ENCODE peak calls at places on chromosomes 13 and 19, in nine cellular contexts. X is ovary, K is prostate gland, H is HCT116, I is heart left ventricle, J is spleen, Y is testis, A is transverse colon, M is sigmoid colon. V is an unnamed sample.

GRCh38 chr13:49020940-49021548 is 45.3 kb downstream of the FNDC3A start:
- DNase-seq in X (no peak), K (no peak), Y (no peak), A (no peak), M (no peak), J (no peak), H (no peak), I (no peak), V (no peak)

GRCh38 chr13:30466358-30466714 is 600 bp upstream of the HMGB1 start:
- DNase-seq in X (no peak), A (no peak), K (no peak), H (no peak), I (no peak), Y (no peak), J (no peak), M (no peak), V (no peak)

GRCh38 chr19:41297628-41298326 is 12.2 kb upstream of the CCDC97 start:
- DNase-seq in J (peak; percentile 82), A (peak; percentile 71), M (peak; percentile 63), Y (no peak), K (no peak), X (no peak), H (no peak), I (no peak), V (no peak)

GRCh38 chr13:25300861-25301346 is 521 bp upstream of the NUP58 start:
- DNase-seq in K (peak; percentile 10), Y (peak; percentile 43), I (peak; percentile 33), H (no peak), X (peak; percentile 34), A (peak; percentile 16), M (peak; percentile 71), J (peak; percentile 91), V (no peak)

GRCh38 chr19:411723-412355 is 2.9 kb upstream of the C2CD4C start:
- DNase-seq in X (no peak), K (no peak), M (no peak), J (peak; percentile 49), A (no peak), H (no peak), I (peak; percentile 14), Y (no peak), V (peak; percentile 3)

GRCh38 chr13:106104281-106104901 is 431.1 kb downstream of the EFNB2 start:
- DNase-seq in X (no peak), H (peak; percentile 78), I (no peak), Y (no peak), J (no peak), M (no peak), A (no peak), K (no peak), V (no peak)

GRCh38 chr19:17497149-17497798 is 14.2 kb upstream of the PGLS start:
- DNase-seq in I (no peak), K (no peak), A (no peak), H (no peak), Y (no peak), M (no peak), J (peak; percentile 75), X (no peak), V (no peak)

GRCh38 chr19:24048261-24048660 is 38.7 kb upstream of the ZNF254 start:
- DNase-seq in H (no peak), X (no peak), Y (no peak), A (no peak), I (no peak), J (no peak), K (no peak), M (no peak), V (no peak)

GRCh38 chr19:35153701-35154534 is 617 bp upstream of the FXYD5 start:
- DNase-seq in I (peak; percentile 40), A (peak; percentile 56), J (peak; percentile 91), K (no peak), M (peak; percentile 71), H (no peak), Y (no peak), X (no peak), V (peak; percentile 41)

GRCh38 chr13:95644611-95645052 is at the start of gene DZIP1:
- DNase-seq in K (peak; percentile 17), A (peak; percentile 65), X (peak; percentile 89), J (peak; percentile 77), M (peak; percentile 94), Y (peak; percentile 83), H (no peak), I (peak; percentile 84), V (peak; percentile 79)

GRCh38 chr19:17078920-17079709 is 3.5 kb downstream of the MYO9B start:
- DNase-seq in Y (peak; percentile 87), X (no peak), A (no peak), I (no peak), H (no peak), K (no peak), M (no peak), J (no peak), V (peak; percentile 30)

DNA sequence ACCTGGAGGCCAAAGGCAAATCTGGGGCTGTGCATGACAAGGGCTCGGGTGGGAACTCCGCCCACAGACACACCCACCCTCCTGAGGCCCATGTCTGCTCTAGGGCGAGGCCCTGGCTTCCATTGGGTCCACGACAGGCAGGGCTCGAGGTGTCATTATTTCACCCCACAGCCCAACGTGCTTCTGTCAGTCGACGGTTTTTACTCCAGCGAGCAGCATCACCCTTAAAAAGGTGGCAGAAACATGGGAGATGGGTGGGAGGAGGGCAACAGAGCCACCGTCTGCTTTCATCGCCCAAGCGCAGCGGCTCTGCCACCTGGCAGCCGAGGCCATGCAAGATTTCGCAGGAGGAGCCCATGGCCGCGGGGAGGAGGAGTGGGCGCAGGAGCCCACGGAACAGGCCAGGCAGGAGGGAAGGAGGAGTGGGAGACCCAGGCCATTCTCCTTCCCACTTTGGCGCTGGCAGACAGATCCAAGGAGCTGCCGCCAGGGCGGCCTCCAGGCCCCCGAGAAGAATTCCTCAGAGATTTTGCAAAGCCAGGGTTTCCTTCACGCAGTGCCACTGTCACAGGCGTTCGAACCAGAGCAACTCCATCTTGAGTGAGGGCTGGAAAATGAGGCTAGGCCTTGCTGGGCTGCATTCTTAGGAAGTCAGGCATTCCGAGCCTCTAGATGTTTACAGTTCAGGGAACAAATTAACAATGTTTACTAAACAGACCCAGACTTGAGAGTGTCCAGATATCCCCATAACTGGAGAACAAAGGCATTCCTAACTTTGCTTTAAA is 49.3 kb upstream of the TUBGCP3 start:
- DNase-seq in A (no peak), Y (no peak), X (no peak), M (no peak), K (no peak), J (peak; percentile 61), H (no peak), I (no peak), V (no peak)
- TF ChIP-seq POLR2A in A (no peak), Y (no peak), X (no peak), M (no peak), K (no peak), J (no peak), H (no peak), I (no peak), V (no peak)

DNA sequence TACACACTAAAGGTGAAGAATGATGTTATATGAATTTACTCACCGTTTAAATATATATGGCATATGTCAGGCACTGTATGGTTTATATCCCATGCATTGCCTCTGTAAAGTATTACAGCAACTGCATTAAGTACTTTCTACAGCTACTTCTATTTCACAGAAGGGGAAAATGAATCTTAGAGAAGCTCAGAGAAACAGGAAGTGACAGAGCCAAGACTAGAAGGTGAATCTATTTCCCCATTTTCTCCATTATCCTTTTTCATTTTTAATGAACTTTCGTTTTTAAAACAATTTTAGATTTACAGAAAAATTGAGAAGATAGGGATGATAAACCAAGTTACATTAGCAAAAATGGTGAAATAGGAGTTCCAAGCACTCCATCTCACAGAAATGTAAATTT is 863.3 kb downstream of the UQCRFS1 start:
- DNase-seq in M (no peak), I (no peak), J (no peak), X (no peak), Y (no peak), H (no peak), A (no peak), K (no peak), V (no peak)
- H3K9me3 ChIP-seq in M (no peaks in the 10 kb centered on the region), I (peaks cover 6% of the 10 kb centered on the region), J (peaks cover 15% of the 10 kb centered on the region), X (no peaks in the 10 kb centered on the region), Y (no peaks in the 10 kb centered on the region), H (no peaks in the 10 kb centered on the region), A (no peaks in the 10 kb centered on the region), K (no peaks in the 10 kb centered on the region), V (no peaks in the 10 kb centered on the region)

DNA sequence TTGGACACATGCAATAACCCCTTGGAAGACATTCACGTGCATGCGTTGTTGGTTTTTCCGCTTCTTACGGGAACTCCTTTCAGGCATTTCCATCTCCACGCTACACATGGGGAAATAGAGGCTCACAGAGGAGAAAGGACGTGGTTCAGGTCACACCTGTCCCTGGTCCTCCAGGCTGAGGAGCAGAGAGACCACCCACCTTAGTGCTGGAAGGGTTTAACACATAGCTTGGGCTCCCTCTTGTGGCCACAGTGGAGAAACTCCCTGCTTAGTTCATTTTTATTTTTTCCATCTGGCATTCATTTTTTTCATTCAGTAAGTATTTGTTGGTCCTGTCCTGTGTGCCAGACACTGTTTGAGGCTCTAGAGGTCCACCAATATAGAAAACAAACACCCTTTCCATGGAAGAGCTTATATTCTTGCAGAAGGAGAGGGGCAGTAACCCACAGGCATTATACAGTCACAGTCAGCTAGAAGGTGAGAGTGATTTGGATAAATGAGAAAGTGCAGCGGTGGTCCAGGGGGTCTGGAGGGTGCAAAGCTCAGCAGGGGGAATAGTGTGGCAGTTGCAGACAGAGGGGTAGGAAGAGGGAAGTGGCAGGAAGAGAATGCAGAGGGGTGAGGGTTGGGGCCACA is 24.2 kb upstream of the TTYH1 start:
- DNase-seq in M (no peak), I (peak; percentile 30), X (peak; percentile 32), J (no peak), H (peak; percentile 68), K (peak; percentile 11), A (peak; percentile 40), Y (peak; percentile 63), V (peak; percentile 71)
- TF ChIP-seq CTCF in M (peak; percentile 52), I (peak; percentile 74), X (no peak), J (peak; percentile 44), H (peak; percentile 71), K (no peak), A (peak; percentile 71), Y (peak; percentile 83), V (peak; percentile 70)

GRCh38 chr13:23433171-23434153 is at the start of gene SACS:
- DNase-seq in X (no peak), K (no peak), M (peak; percentile 67), I (no peak), J (no peak), H (no peak), A (no peak), Y (peak; percentile 60), V (peak; percentile 37)
- TF ChIP-seq POLR2A in X (no peak), K (no peak), M (no peak), I (no peak), J (no peak), H (no peak), A (no peak), Y (no peak), V (peak; percentile 54)

DNA sequence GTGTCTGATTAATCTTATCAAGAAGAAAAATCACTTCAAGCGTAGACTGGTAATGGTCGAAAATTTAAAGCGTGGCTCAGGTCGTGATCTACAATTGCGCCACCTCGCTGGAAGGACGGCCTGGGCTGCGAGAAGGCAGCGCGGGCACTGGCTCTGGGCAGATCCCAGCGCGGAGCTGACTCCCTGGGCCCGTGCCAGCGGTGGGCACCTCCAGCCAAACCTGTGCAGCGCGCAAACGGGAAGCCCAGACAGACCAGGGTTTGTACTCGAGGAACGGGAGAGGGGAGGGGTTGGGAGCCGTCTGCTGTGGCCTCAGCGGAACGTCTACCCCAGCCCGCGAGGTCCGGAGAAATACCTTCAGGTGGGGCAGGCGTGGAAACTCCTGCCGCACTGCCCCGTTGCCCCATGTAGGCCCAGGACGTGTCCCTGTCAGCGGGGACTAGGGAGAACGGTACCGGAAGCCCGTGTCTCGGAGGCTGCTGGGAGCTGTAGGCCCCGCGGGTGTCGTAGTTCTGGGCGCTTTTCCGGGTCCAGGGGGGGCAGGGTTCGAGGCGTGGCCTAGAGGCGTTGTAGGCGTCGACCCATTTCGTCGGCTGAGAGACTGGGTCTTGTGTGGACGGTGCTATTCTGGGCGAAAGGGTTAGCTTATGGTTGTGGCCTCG is 21.1 kb downstream of the ZNF274 start:
- DNase-seq in Y (peak; percentile 50), A (no peak), K (no peak), J (no peak), I (no peak), H (no peak), M (no peak), X (no peak), V (no peak)
- H3K9me3 ChIP-seq in Y (no peaks in the 10 kb centered on the region), A (peaks cover 99% of the 10 kb centered on the region), K (peaks cover 45% of the 10 kb centered on the region), J (peaks cover 100% of the 10 kb centered on the region), I (peaks cover 100% of the 10 kb centered on the region), H (peaks cover 52% of the 10 kb centered on the region), M (peaks cover 98% of the 10 kb centered on the region), X (peaks cover 74% of the 10 kb centered on the region), V (peaks cover 19% of the 10 kb centered on the region)